ENCODE peak calls at places on chromosomes 16 and 17, in nine cellular contexts. G is stimulated activated CD8-positive, alpha-beta memory T cell treated with anti-CD3 and anti-CD28 coated beads, Interleukin-4, amount 100 ng/mL, for 1 hour; U is AG08396; O is GM20000; X is activated CD8-positive, alpha-beta memory T cell treated with anti-CD3 and anti-CD28 coated beads for 24 hours; F is hepatocyte; K is naive thymus-derived CD4-positive, alpha-beta T cell; A is hepatic stellate cell; E is activated naive CD4-positive, alpha-beta T cell. C is an unnamed sample.

GRCh38 chr17:31524926-31525800 is 133.7 kb downstream of the RAB11FIP4 start:
- DNase-seq in G (peak), U (peak), O (peak), X (peak), F (peak), K (peak), A (peak), E (peak), C (peak)

GRCh38 chr16:46814790-46815189 is 16.2 kb downstream of the C16orf87 start:
- DNase-seq in G (no peak), U (no peak), O (no peak), X (no peak), F (no peak), K (no peak), A (no peak), E (no peak), C (no peak)

GRCh38 chr16:57842606-57843005 is 40.3 kb upstream of the KIFC3 start:
- DNase-seq in G (no peak), U (no peak), O (no peak), X (no peak), F (no peak), K (no peak), A (no peak), E (no peak), C (no peak)

GRCh38 chr16:28587386-28587785 is 9.5 kb downstream of the SULT1A2 start:
- DNase-seq in G (no peak), U (no peak), O (no peak), X (no peak), F (no peak), K (no peak), A (no peak), E (no peak), C (no peak)

GRCh38 chr16:88739139-88739974 is 33.1 kb downstream of the CTU2 start:
- DNase-seq in G (no peak), U (no peak), O (no peak), X (no peak), F (no peak), K (no peak), A (no peak), E (no peak), C (no peak)

GRCh38 chr16:3088450-3088849 is 10.6 kb downstream of the ZSCAN10 start:
- DNase-seq in G (no peak), U (no peak), O (peak), X (no peak), F (no peak), K (no peak), A (no peak), E (no peak), C (no peak)

GRCh38 chr17:29251969-29252866 is 5.6 kb downstream of the CRYBA1 start:
- DNase-seq in G (no peak), U (no peak), O (peak), X (no peak), F (peak), K (no peak), A (peak), E (no peak), C (peak)

GRCh38 chr16:11980167-11980844 is 3.8 kb downstream of the SNX29 start:
- DNase-seq in G (no peak), U (no peak), O (peak), X (no peak), F (no peak), K (no peak), A (no peak), E (no peak), C (no peak)

GRCh38 chr17:50658602-50659001 is 23.9 kb downstream of the ABCC3 start:
- DNase-seq in G (no peak), U (no peak), O (no peak), X (no peak), F (no peak), K (no peak), A (no peak), E (no peak), C (no peak)

GRCh38 chr16:74607967-74608356 is 1.0 kb upstream of the GLG1 start:
- DNase-seq in G (no peak), U (no peak), O (no peak), X (no peak), F (no peak), K (no peak), A (no peak), E (no peak), C (no peak)

GRCh38 chr16:17206712-17207111 is 264.0 kb downstream of the XYLT1 start:
- DNase-seq in G (no peak), U (no peak), O (no peak), X (no peak), F (no peak), K (no peak), A (no peak), E (no peak), C (no peak)

GRCh38 chr17:42883802-42884553 is 16.6 kb upstream of the G6PC1 start:
- DNase-seq in G (no peak), U (no peak), O (no peak), X (no peak), F (no peak), K (no peak), A (no peak), E (no peak), C (no peak)

GRCh38 chr16:54282202-54282922 is 4.2 kb downstream of the IRX3 start:
- DNase-seq in G (no peak), U (peak), O (peak), X (peak), F (peak), K (no peak), A (no peak), E (no peak), C (peak)

GRCh38 chr17:2893422-2893914 is 97.2 kb downstream of the RAP1GAP2 start:
- DNase-seq in G (no peak), U (no peak), O (no peak), X (no peak), F (no peak), K (no peak), A (no peak), E (no peak), C (no peak)

GRCh38 chr17:31008374-31009035 is 37.7 kb downstream of the RNF135 start:
- DNase-seq in G (peak), U (peak), O (peak), X (peak), F (peak), K (peak), A (peak), E (peak), C (peak)

GRCh38 chr17:33201255-33201654 is 91.8 kb downstream of the ASIC2 start:
- DNase-seq in G (no peak), U (no peak), O (no peak), X (no peak), F (no peak), K (no peak), A (no peak), E (no peak), C (no peak)

GRCh38 chr17:39955726-39956225 is 7.0 kb upstream of the GSDMA start:
- DNase-seq in G (no peak), U (no peak), O (no peak), X (no peak), F (no peak), K (no peak), A (no peak), E (no peak), C (peak)

GRCh38 chr17:60284709-60285108 is 107.2 kb downstream of the USP32 start:
- DNase-seq in G (no peak), U (no peak), O (no peak), X (no peak), F (no peak), K (no peak), A (no peak), E (no peak), C (no peak)

GRCh38 chr17:71985111-71986039 is 135.4 kb upstream of the SOX9 start:
- DNase-seq in G (no peak), U (no peak), O (no peak), X (no peak), F (no peak), K (no peak), A (peak), E (no peak), C (no peak)

GRCh38 chr16:82628741-82629140 is 2.0 kb downstream of the CDH13 start:
- DNase-seq in G (no peak), U (no peak), O (no peak), X (no peak), F (no peak), K (no peak), A (no peak), E (no peak), C (no peak)

GRCh38 chr17:80691784-80692183 is 147.1 kb downstream of the RPTOR start:
- DNase-seq in G (no peak), U (no peak), O (no peak), X (no peak), F (no peak), K (no peak), A (no peak), E (no peak), C (no peak)

GRCh38 chr17:57861000-57861736 is 11.3 kb upstream of the MRPS23 start:
- DNase-seq in G (no peak), U (peak), O (no peak), X (peak), F (peak), K (no peak), A (peak), E (no peak), C (peak)

GRCh38 chr16:1073566-1074378 is 1.2 kb downstream of the SSTR5 start:
- DNase-seq in G (no peak), U (no peak), O (no peak), X (no peak), F (no peak), K (no peak), A (no peak), E (no peak), C (no peak)

GRCh38 chr16:64311241-64311640 is 810.6 kb downstream of the CDH11 start:
- DNase-seq in G (no peak), U (no peak), O (no peak), X (no peak), F (no peak), K (no peak), A (no peak), E (no peak), C (no peak)

GRCh38 chr16:10971560-10971961 is 27.2 kb downstream of the CLEC16A start:
- DNase-seq in G (no peak), U (peak), O (peak), X (peak), F (peak), K (peak), A (peak), E (no peak), C (peak)

GRCh38 chr17:48541574-48542113 is 3.3 kb downstream of the HOXB2 start:
- DNase-seq in G (no peak), U (peak), O (peak), X (peak), F (peak), K (peak), A (peak), E (peak), C (peak)

GRCh38 chr17:51152766-51153209 is 571 bp upstream of the NME1 start:
- DNase-seq in G (no peak), U (peak), O (no peak), X (no peak), F (no peak), K (no peak), A (peak), E (no peak), C (no peak)

GRCh38 chr16:14196011-14196410 is 124.9 kb downstream of the MRTFB start:
- DNase-seq in G (no peak), U (no peak), O (no peak), X (no peak), F (no peak), K (no peak), A (no peak), E (no peak), C (peak)

GRCh38 chr17:46009681-46010596 is 10.9 kb downstream of the STH start:
- DNase-seq in G (no peak), U (no peak), O (no peak), X (no peak), F (no peak), K (no peak), A (peak), E (no peak), C (no peak)

GRCh38 chr17:6452471-6453266 is 8.4 kb downstream of the PIMREG start:
- DNase-seq in G (no peak), U (no peak), O (no peak), X (no peak), F (no peak), K (no peak), A (no peak), E (no peak), C (no peak)

GRCh38 chr17:77512062-77512946 is 371.5 kb downstream of the SEC14L1 start:
- DNase-seq in G (no peak), U (no peak), O (no peak), X (no peak), F (no peak), K (no peak), A (no peak), E (no peak), C (no peak)

GRCh38 chr16:79176987-79177386 is 423.6 kb downstream of the MAF start:
- DNase-seq in G (no peak), U (no peak), O (no peak), X (no peak), F (no peak), K (no peak), A (no peak), E (no peak), C (no peak)

GRCh38 chr16:30567160-30567990 is 4.1 kb downstream of the ZNF688 start:
- DNase-seq in G (no peak), U (no peak), O (peak), X (peak), F (no peak), K (no peak), A (no peak), E (no peak), C (no peak)

GRCh38 chr16:83925957-83926725 is 26.9 kb upstream of the OSGIN1 start:
- DNase-seq in G (no peak), U (no peak), O (no peak), X (no peak), F (no peak), K (no peak), A (no peak), E (no peak), C (no peak)

GRCh38 chr17:17500999-17501605 is 4.9 kb upstream of the RASD1 start:
- DNase-seq in G (no peak), U (no peak), O (no peak), X (no peak), F (peak), K (no peak), A (no peak), E (no peak), C (peak)

C was measured in erythroblast.